ENCODE peak calls at places on chromosomes 12 and 14, in four cellular contexts. One of them, this sample, is unnamed.
A peak's percentile ranks its signal among the peaks of the same experiment; 100 is the strongest.

GRCh38 chr12:95593266-95593871 is 42.1 kb upstream of the USP44 start:
- DNase-seq in iris pigment epithelial cell: no peak
- DNase-seq in GM12865: no peak
- DNase-seq in activated naive CD4-positive, alpha-beta T cell: no peak
- DNase-seq in this sample: no peak

GRCh38 chr14:64649383-64649998 is 54.7 kb upstream of the PLEKHG3 start:
- DNase-seq in iris pigment epithelial cell: peak; percentile 55
- DNase-seq in GM12865: no peak
- DNase-seq in activated naive CD4-positive, alpha-beta T cell: no peak
- DNase-seq in this sample: no peak

GRCh38 chr14:80930836-80931389 is 10.6 kb downstream of the CEP128 start:
- DNase-seq in iris pigment epithelial cell: peak; percentile 97
- DNase-seq in GM12865: peak; percentile 94
- DNase-seq in activated naive CD4-positive, alpha-beta T cell: no peak
- DNase-seq in this sample: no peak

GRCh38 chr12:27034607-27035293 is 12.4 kb downstream of the MED21 start:
- DNase-seq in iris pigment epithelial cell: no peak
- DNase-seq in GM12865: no peak
- DNase-seq in activated naive CD4-positive, alpha-beta T cell: no peak
- DNase-seq in this sample: no peak

GRCh38 chr14:36402867-36403266 is 82.4 kb upstream of the MBIP start:
- DNase-seq in iris pigment epithelial cell: no peak
- DNase-seq in GM12865: no peak
- DNase-seq in activated naive CD4-positive, alpha-beta T cell: no peak
- DNase-seq in this sample: no peak

GRCh38 chr12:124716208-124717141 is 147.2 kb downstream of the SCARB1 start:
- DNase-seq in iris pigment epithelial cell: no peak
- DNase-seq in GM12865: no peak
- DNase-seq in activated naive CD4-positive, alpha-beta T cell: no peak
- DNase-seq in this sample: no peak

GRCh38 chr14:99718811-99719192 is 34.7 kb downstream of the CYP46A1 start:
- DNase-seq in iris pigment epithelial cell: no peak
- DNase-seq in GM12865: peak; percentile 15
- DNase-seq in activated naive CD4-positive, alpha-beta T cell: no peak
- DNase-seq in this sample: no peak

GRCh38 chr12:47939009-47939601 is 24.3 kb upstream of the TMEM106C start:
- DNase-seq in iris pigment epithelial cell: no peak
- DNase-seq in GM12865: no peak
- DNase-seq in activated naive CD4-positive, alpha-beta T cell: no peak
- DNase-seq in this sample: no peak

GRCh38 chr12:103810108-103810507 is 30.9 kb downstream of the NT5DC3 start:
- DNase-seq in iris pigment epithelial cell: no peak
- DNase-seq in GM12865: no peak
- DNase-seq in activated naive CD4-positive, alpha-beta T cell: no peak
- DNase-seq in this sample: no peak

GRCh38 chr14:72675126-72675525 is 218.8 kb downstream of the DPF3 start:
- DNase-seq in iris pigment epithelial cell: no peak
- DNase-seq in GM12865: peak; percentile 21
- DNase-seq in activated naive CD4-positive, alpha-beta T cell: no peak
- DNase-seq in this sample: no peak

This sample was measured in esophagus squamous epithelium.